ENCODE peak calls at places on chromosomes 12 and 14, in four cellular contexts. One of them, this sample, is unnamed.

GRCh38 chr12:123387508-123388217 is 3.7 kb downstream of the KMT5A start:
- DNase-seq in aorta: no peak
- DNase-seq in body of pancreas: peak; percentile 11
- DNase-seq in cardiac muscle cell: no peak
- DNase-seq in this sample: no peak

GRCh38 chr14:22955702-22956575 is 951 bp downstream of the HAUS4 start:
- DNase-seq in cardiac muscle cell: no peak
- DNase-seq in body of pancreas: no peak
- DNase-seq in aorta: no peak
- DNase-seq in this sample: no peak

GRCh38 chr14:64541261-64541970 is 875 bp downstream of the HSPA2 start:
- DNase-seq in cardiac muscle cell: no peak
- DNase-seq in body of pancreas: peak; percentile 48
- DNase-seq in aorta: peak; percentile 81
- DNase-seq in this sample: no peak

GRCh38 chr14:100104523-100105300 is 39.5 kb downstream of the EVL start:
- DNase-seq in cardiac muscle cell: peak; percentile 20
- DNase-seq in aorta: no peak
- DNase-seq in body of pancreas: no peak
- DNase-seq in this sample: no peak

GRCh38 chr12:128337456-128338160 is 70.6 kb downstream of the TMEM132C start:
- DNase-seq in cardiac muscle cell: no peak
- DNase-seq in aorta: no peak
- DNase-seq in body of pancreas: no peak
- DNase-seq in this sample: no peak

GRCh38 chr14:102958461-102958860 is 36.0 kb downstream of the AMN start:
- DNase-seq in body of pancreas: no peak
- DNase-seq in cardiac muscle cell: no peak
- DNase-seq in aorta: no peak
- DNase-seq in this sample: no peak

GRCh38 chr14:86311151-86311550 is 781.2 kb downstream of the FLRT2 start:
- DNase-seq in cardiac muscle cell: no peak
- DNase-seq in body of pancreas: no peak
- DNase-seq in aorta: no peak
- DNase-seq in this sample: no peak

GRCh38 chr12:2129076-2129475 is 76.3 kb downstream of the CACNA1C start:
- DNase-seq in body of pancreas: no peak
- DNase-seq in aorta: peak; percentile 21
- DNase-seq in cardiac muscle cell: peak; percentile 10
- DNase-seq in this sample: no peak

GRCh38 chr14:24179961-24180726 is 8.3 kb downstream of the REC8 start:
- DNase-seq in aorta: peak; percentile 63
- DNase-seq in body of pancreas: no peak
- DNase-seq in cardiac muscle cell: peak; percentile 56
- DNase-seq in this sample: no peak

GRCh38 chr12:60266381-60266852 is 670.6 kb downstream of the SLC16A7 start:
- DNase-seq in aorta: no peak
- DNase-seq in cardiac muscle cell: peak; percentile 56
- DNase-seq in body of pancreas: no peak
- DNase-seq in this sample: no peak

GRCh38 chr12:64392221-64392620 is 1.7 kb upstream of the C12orf56 start:
- DNase-seq in body of pancreas: no peak
- DNase-seq in cardiac muscle cell: peak; percentile 65
- DNase-seq in aorta: no peak
- DNase-seq in this sample: peak; percentile 30

GRCh38 chr12:104197264-104197663 is 18.3 kb upstream of the TXNRD1 start:
- DNase-seq in aorta: no peak
- DNase-seq in cardiac muscle cell: peak; percentile 88
- DNase-seq in body of pancreas: no peak
- DNase-seq in this sample: no peak

GRCh38 chr12:19681007-19681406 is 241.7 kb downstream of the AEBP2 start:
- DNase-seq in cardiac muscle cell: no peak
- DNase-seq in aorta: peak; percentile 41
- DNase-seq in body of pancreas: no peak
- DNase-seq in this sample: no peak
- H3K4me3 ChIP-seq in cardiac muscle cell: no peak overlapping the region
- H3K4me3 ChIP-seq in aorta: no peak overlapping the region
- H3K4me3 ChIP-seq in body of pancreas: no peak overlapping the region
- H3K4me3 ChIP-seq in this sample: no peak overlapping the region

GRCh38 chr12:54392485-54393349 is 8.2 kb upstream of the ZNF385A start:
- DNase-seq in cardiac muscle cell: no peak
- DNase-seq in body of pancreas: no peak
- DNase-seq in aorta: no peak
- DNase-seq in this sample: no peak
- H3K4me1 ChIP-seq in cardiac muscle cell: peaks cover 26% of the 10 kb centered on the region
- H3K4me1 ChIP-seq in body of pancreas: no peaks in the 10 kb centered on the region
- H3K4me1 ChIP-seq in aorta: no peaks in the 10 kb centered on the region
- H3K4me1 ChIP-seq in this sample: peaks cover 4% of the 10 kb centered on the region

DNA sequence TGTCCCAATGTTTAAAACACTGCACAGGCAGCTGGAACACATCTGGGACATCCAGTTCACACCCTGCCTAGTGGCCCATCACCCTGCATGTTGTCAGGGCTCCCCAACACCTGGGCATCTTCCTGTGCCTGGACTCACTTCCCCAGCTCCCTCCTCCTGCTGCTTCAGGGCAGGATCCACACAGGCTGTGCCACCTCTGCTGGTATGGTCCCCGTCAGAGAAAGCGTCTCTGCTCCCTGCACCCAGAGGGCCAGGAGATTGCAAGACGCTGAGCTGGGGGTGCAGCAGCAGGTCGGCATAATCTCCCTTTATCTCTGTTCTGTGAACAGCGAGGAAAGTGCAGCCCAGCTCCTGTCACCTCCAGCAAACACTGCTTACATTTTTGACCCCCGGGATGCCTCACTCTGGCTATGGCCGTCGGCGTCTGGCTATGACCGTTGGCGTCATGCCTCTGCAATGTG is 124.3 kb downstream of the ADGRD1 start:
- DNase-seq in body of pancreas: no peak
- DNase-seq in aorta: peak; percentile 52
- DNase-seq in cardiac muscle cell: no peak
- DNase-seq in this sample: no peak
- H3K4me3 ChIP-seq in body of pancreas: no peak overlapping the region
- H3K4me3 ChIP-seq in aorta: no peak overlapping the region
- H3K4me3 ChIP-seq in cardiac muscle cell: no peak overlapping the region
- H3K4me3 ChIP-seq in this sample: no peak overlapping the region

DNA sequence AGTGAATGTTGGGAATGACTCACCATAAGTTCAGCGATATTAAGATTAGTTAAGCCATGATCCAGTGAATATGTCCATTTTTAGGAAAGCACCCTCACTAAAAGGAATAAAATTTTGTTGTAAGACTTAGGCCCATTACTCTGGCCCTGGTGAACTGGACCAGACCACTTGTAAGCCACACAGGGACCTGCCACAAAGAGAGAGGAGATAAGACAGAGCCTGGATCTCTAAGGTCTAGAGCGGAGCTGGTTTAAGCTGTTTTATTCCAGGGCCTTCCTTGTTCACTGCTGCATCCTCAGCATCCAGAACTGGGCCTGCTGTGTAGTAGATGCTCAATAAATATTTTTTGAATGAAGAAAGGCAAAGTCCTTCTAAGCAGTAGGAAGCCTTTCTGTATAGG is 79.1 kb downstream of the CRADD start:
- DNase-seq in cardiac muscle cell: no peak
- DNase-seq in body of pancreas: no peak
- DNase-seq in aorta: no peak
- DNase-seq in this sample: no peak
- H3K4me1 ChIP-seq in cardiac muscle cell: peaks cover 8% of the 10 kb centered on the region
- H3K4me1 ChIP-seq in body of pancreas: peaks cover 16% of the 10 kb centered on the region
- H3K4me1 ChIP-seq in aorta: no peaks in the 10 kb centered on the region
- H3K4me1 ChIP-seq in this sample: peaks cover 18% of the 10 kb centered on the region